ENCODE peak calls at places on chromosomes 6 and 20, in four cellular contexts. N, B, J and F are unnamed samples.

GRCh38 chr6:113994934-113995342 is 24.0 kb upstream of the HDAC2 start:
- DNase-seq in N (peak; percentile 68), B (peak; percentile 96), J (peak; percentile 51), F (peak; percentile 93)

GRCh38 chr20:36728986-36729385 is 16.9 kb downstream of the NDRG3 start:
- DNase-seq in N (peak; percentile 36), B (peak; percentile 84), J (no peak), F (peak; percentile 56)

GRCh38 chr6:40968620-40969145 is 70.3 kb downstream of the UNC5CL start:
- DNase-seq in N (no peak), B (no peak), J (no peak), F (no peak)

GRCh38 chr6:140043357-140043756 is 668.9 kb upstream of the CITED2 start:
- DNase-seq in N (no peak), B (no peak), J (no peak), F (peak; percentile 96)

GRCh38 chr20:6178537-6178936 is 55.7 kb upstream of the FERMT1 start:
- DNase-seq in N (no peak), B (peak; percentile 54), J (no peak), F (peak; percentile 51)

GRCh38 chr6:126388235-126388634 is 48.3 kb downstream of the CENPW start:
- DNase-seq in N (no peak), B (no peak), J (no peak), F (no peak)

GRCh38 chr20:58241766-58242465 is 13.5 kb upstream of the ANKRD60 start:
- DNase-seq in N (no peak), B (no peak), J (no peak), F (no peak)

GRCh38 chr20:34112600-34113061 is 588 bp upstream of the EIF2S2 start:
- DNase-seq in N (peak; percentile 36), B (peak; percentile 56), J (no peak), F (peak; percentile 31)

GRCh38 chr6:148935705-148936306 is 189.0 kb downstream of the UST start:
- DNase-seq in N (no peak), B (no peak), J (no peak), F (peak; percentile 71)

GRCh38 chr6:158706369-158706982 is 56.6 kb downstream of the SYTL3 start:
- DNase-seq in N (peak; percentile 78), B (peak; percentile 96), J (no peak), F (peak; percentile 51)

GRCh38 chr20:41347523-41348429 is 7.2 kb downstream of the LPIN3 start:
- DNase-seq in N (no peak), B (no peak), J (no peak), F (peak; percentile 51)

GRCh38 chr6:131635384-131636340 is 1.4 kb upstream of the ENPP3 start:
- DNase-seq in N (no peak), B (no peak), J (no peak), F (no peak)

GRCh38 chr6:8059129-8059528 is 5.1 kb downstream of the BLOC1S5 start:
- DNase-seq in N (no peak), B (no peak), J (no peak), F (peak; percentile 63)

GRCh38 chr6:85113934-85114582 is 335.8 kb upstream of the NT5E start:
- DNase-seq in N (no peak), B (no peak), J (no peak), F (no peak)

GRCh38 chr6:114707081-114707480 is 364.3 kb upstream of the HS3ST5 start:
- DNase-seq in N (no peak), B (peak; percentile 85), J (no peak), F (no peak)

GRCh38 chr20:24612799-24613775 is 143.7 kb downstream of the SYNDIG1 start:
- DNase-seq in N (no peak), B (no peak), J (no peak), F (peak; percentile 8)

GRCh38 chr6:168706471-168707177 is 265.6 kb downstream of the SMOC2 start:
- DNase-seq in N (no peak), B (no peak), J (no peak), F (no peak)

GRCh38 chr20:63850689-63851547 is 10.4 kb upstream of the ABHD16B start:
- DNase-seq in N (no peak), B (no peak), J (no peak), F (no peak)

GRCh38 chr20:34108616-34109174 is 3.3 kb downstream of the EIF2S2 start:
- DNase-seq in N (no peak), B (no peak), J (no peak), F (no peak)

GRCh38 chr6:30998785-30999184 is 11.5 kb upstream of the MUC22 start:
- DNase-seq in N (no peak), B (no peak), J (no peak), F (no peak)

GRCh38 chr6:53794720-53795253 is at the start of gene LRRC1:
- DNase-seq in N (peak; percentile 94), B (peak; percentile 95), J (peak; percentile 99), F (peak; percentile 88)

GRCh38 chr6:131909408-131910218 is 41.6 kb downstream of the CCN2 start:
- DNase-seq in N (peak; percentile 73), B (peak; percentile 83), J (peak; percentile 89), F (peak; percentile 72)

GRCh38 chr6:33123732-33124524 is 48.1 kb downstream of the HLA-DPB1 start:
- DNase-seq in N (peak; percentile 62), B (peak; percentile 56), J (no peak), F (peak; percentile 30)

GRCh38 chr6:163201855-163202254 is 212.7 kb upstream of the QKI start:
- DNase-seq in N (no peak), B (no peak), J (no peak), F (no peak)

GRCh38 chr20:62209850-62210495 is 10.1 kb downstream of the HRH3 start:
- DNase-seq in N (no peak), B (no peak), J (no peak), F (no peak)

GRCh38 chr20:62212309-62212708 is 7.8 kb downstream of the HRH3 start:
- DNase-seq in N (no peak), B (no peak), J (no peak), F (no peak)

GRCh38 chr20:62211769-62212288 is 8.2 kb downstream of the HRH3 start:
- DNase-seq in N (no peak), B (no peak), J (no peak), F (no peak)

GRCh38 chr20:62210496-62210855 is 9.6 kb downstream of the HRH3 start:
- DNase-seq in N (no peak), B (no peak), J (no peak), F (no peak)

DNA sequence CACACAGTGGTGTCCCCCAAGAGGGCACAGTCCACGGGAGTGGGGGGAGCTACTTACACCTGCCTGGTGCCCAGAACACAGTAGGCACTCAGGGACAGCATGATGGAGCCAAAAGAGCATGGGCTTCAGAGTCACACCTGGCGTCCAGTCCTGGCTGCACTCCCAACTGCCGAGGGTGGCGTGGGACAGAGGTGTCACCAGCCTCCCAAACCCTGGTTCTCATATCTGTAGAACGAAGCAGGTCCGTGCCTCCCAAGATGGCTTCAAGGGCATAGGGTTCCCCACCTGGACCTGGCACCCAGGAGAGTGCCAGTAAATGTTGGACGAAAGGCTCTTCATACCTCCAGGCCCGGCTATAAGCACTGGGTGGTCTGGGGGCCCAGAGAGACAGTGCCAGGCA is 8.9 kb downstream of the HRH3 start:
- DNase-seq in N (no peak), B (no peak), J (no peak), F (no peak)
- H2BK15ac ChIP-seq in N (no peak overlapping the region), B (no peak overlapping the region), J (peak overlapping the region; percentile 72), F (no peak overlapping the region)

DNA sequence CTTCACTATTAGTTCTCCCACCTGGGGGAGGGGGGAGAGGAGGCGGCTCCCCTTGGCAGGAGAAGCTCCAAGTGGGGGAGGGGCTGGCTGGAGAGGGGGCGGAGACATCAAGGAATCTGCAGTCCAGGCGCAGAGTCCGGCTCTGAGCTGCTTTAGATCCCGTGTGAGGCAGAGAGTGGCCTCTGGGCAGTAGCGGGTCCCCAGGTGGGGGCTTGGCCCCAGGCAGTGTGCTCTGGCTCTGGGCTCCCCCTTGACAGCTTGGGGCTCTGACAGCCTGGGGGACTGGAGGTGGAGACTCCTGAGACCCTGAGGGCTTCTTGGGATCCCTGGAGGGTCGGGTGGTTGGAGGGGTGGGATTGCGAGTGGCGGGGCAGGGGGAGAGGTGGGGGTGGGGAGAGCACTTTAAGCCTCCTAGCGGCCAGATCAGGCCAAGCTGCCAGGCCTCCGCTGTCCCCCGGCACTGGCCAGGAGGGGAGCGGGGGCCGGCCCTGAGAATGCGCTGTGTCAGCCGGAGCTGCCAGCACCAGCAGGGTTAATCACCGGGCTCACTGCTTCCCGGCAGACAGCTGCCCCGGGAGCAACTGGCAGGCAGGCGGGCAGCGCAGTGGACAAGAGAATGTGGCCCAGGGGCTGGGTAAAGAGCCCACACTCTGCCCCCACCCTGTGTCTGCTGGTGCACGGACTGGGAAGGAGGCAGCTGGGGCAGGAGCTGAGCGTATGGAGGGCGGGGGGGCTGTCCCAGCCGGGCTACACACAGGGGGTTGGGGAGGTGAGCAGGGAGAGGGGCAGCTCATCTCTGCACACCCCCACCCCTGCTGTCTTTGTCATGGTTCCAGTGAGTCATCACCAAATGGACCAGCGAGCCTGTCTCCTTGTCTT is 1.8 kb upstream of the LAMA5 start:
- DNase-seq in N (peak; percentile 86), B (peak; percentile 84), J (peak; percentile 79), F (peak; percentile 50)
- H2BK15ac ChIP-seq in N (no peak overlapping the region), B (no peak overlapping the region), J (peak overlapping the region; percentile 95), F (no peak overlapping the region)

DNA sequence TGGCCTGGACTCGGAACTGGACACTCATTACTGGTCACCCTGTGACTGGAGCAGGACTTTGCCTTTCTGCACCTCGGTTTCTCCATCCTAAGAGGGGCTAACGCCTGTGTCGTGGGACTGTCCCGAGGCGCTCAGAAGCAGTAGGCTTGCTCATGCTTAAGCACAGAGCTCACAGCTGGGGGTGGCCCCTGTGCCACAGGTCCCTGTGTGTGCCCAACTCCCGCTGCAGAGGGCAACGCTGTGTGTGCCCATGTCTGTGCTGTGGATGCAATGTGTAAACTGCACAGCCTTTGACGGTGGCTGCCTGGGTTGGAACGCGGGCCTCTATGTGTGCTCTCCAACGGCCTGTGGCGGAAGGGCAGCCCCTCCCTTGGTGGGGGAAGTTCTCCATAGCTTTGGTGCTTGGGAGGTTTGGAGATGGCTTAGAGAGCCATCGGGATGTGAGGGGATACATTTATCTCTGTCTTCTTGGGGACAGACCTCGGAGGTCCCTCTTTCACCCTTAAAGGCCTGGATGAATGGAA is 10.7 kb upstream of the GATA5 start:
- DNase-seq in N (no peak), B (no peak), J (no peak), F (no peak)
- H2BK15ac ChIP-seq in N (no peak overlapping the region), B (no peak overlapping the region), J (no peak overlapping the region), F (no peak overlapping the region)

GRCh38 chr6:36734486-36735060 is 36.9 kb downstream of the RAB44 start:
- DNase-seq in N (no peak), B (no peak), J (no peak), F (no peak)

GRCh38 chr6:36735110-36735971 is 37.7 kb downstream of the RAB44 start:
- DNase-seq in N (no peak), B (peak; percentile 31), J (no peak), F (peak; percentile 76)

GRCh38 chr6:36738108-36738507 is 40.5 kb downstream of the RAB44 start:
- DNase-seq in N (no peak), B (no peak), J (no peak), F (no peak)

GRCh38 chr6:36739947-36740817 is 42.6 kb downstream of the RAB44 start:
- DNase-seq in N (no peak), B (no peak), J (no peak), F (peak; percentile 8)

DNA sequence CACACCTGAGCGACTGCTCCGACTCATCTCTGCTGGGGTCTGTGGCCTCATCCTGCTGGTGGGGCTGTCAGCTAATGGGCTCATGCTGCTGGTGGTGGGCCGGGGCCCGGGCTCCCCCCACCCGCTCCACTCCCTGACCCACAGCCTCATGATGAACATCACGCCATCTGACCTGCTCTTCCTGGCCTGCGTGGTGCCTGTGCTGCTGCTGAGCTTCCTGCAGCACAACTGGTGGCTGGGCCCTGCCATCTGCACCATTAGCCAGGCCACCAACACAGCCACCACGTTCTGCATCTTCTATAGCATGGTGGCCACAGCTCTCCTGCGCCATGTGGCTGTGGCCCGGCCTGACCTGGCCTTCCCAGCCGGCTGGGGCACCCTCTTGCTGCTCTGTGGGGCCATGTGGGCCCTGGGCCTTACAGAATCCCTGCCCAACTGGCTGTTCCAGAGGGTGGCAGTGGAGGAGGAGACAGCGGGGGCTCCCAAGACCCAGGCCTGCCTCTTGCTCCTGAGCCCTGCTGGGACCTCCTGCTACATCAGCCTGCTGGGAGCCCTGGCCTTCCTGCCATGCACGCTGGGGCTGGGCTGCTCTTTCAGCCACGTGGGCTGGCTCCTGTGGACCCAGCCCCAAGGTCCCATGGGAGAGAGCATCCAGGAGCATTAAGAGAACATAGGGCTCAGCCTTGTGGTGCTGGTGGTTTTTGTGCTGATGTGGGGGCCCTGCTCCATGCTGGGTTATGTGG is 39.6 kb downstream of the RAB44 start:
- DNase-seq in N (no peak), B (no peak), J (no peak), F (no peak)
- H2BK15ac ChIP-seq in N (no peak overlapping the region), B (no peak overlapping the region), J (no peak overlapping the region), F (no peak overlapping the region)